ENCODE peak calls at places on chromosomes 2 and 18, in four cellular contexts. One of them, this sample, is unnamed.
A peak's percentile ranks its signal among the peaks of the same experiment; 100 is the strongest.

GRCh38 chr2:111982822-111983221 is 72.2 kb upstream of the TMEM87B start:
- DNase-seq in WTC11: no peak
- DNase-seq in brain microvascular endothelial cell: no peak
- DNase-seq in choroid plexus epithelial cell: no peak
- DNase-seq in this sample: no peak

GRCh38 chr2:168119519-168120141 is 127.8 kb downstream of the STK39 start:
- DNase-seq in WTC11: no peak
- DNase-seq in brain microvascular endothelial cell: peak; percentile 69
- DNase-seq in choroid plexus epithelial cell: peak; percentile 90
- DNase-seq in this sample: peak; percentile 65

GRCh38 chr2:108896741-108897140 is 92.3 kb downstream of the EDAR start:
- DNase-seq in WTC11: no peak
- DNase-seq in brain microvascular endothelial cell: no peak
- DNase-seq in choroid plexus epithelial cell: no peak
- DNase-seq in this sample: no peak

GRCh38 chr18:34947711-34948125 is 93.5 kb upstream of the MAPRE2 start:
- DNase-seq in WTC11: no peak
- DNase-seq in brain microvascular endothelial cell: peak; percentile 46
- DNase-seq in choroid plexus epithelial cell: peak; percentile 81
- DNase-seq in this sample: peak; percentile 33

GRCh38 chr2:69734858-69735574 is 6.9 kb upstream of the ANXA4 start:
- DNase-seq in WTC11: no peak
- DNase-seq in brain microvascular endothelial cell: no peak
- DNase-seq in choroid plexus epithelial cell: no peak
- DNase-seq in this sample: no peak

GRCh38 chr18:28039078-28039477 is 137.9 kb downstream of the CDH2 start:
- DNase-seq in WTC11: no peak
- DNase-seq in brain microvascular endothelial cell: peak; percentile 80
- DNase-seq in choroid plexus epithelial cell: peak; percentile 63
- DNase-seq in this sample: peak; percentile 54

GRCh38 chr2:104690255-104690999 is 163.5 kb upstream of the POU3F3 start:
- DNase-seq in WTC11: no peak
- DNase-seq in brain microvascular endothelial cell: no peak
- DNase-seq in choroid plexus epithelial cell: no peak
- DNase-seq in this sample: no peak

GRCh38 chr2:3639015-3639630 is 18.9 kb upstream of the ALLC start:
- DNase-seq in WTC11: no peak
- DNase-seq in brain microvascular endothelial cell: no peak
- DNase-seq in choroid plexus epithelial cell: no peak
- DNase-seq in this sample: no peak

GRCh38 chr2:219475697-219476604 is 22.7 kb upstream of the GMPPA start:
- DNase-seq in WTC11: peak; percentile 86
- DNase-seq in brain microvascular endothelial cell: peak; percentile 51
- DNase-seq in choroid plexus epithelial cell: peak; percentile 61
- DNase-seq in this sample: peak; percentile 67

GRCh38 chr18:41842886-41843285 is 112.1 kb upstream of the PIK3C3 start:
- DNase-seq in WTC11: no peak
- DNase-seq in brain microvascular endothelial cell: no peak
- DNase-seq in choroid plexus epithelial cell: peak; percentile 23
- DNase-seq in this sample: peak; percentile 62

GRCh38 chr18:34867520-34867919 is 157.4 kb downstream of the DTNA start:
- DNase-seq in WTC11: peak; percentile 61
- DNase-seq in brain microvascular endothelial cell: peak; percentile 3
- DNase-seq in choroid plexus epithelial cell: no peak
- DNase-seq in this sample: no peak

GRCh38 chr18:39037925-39038324 is 1472.3 kb upstream of the CELF4 start:
- DNase-seq in WTC11: no peak
- DNase-seq in brain microvascular endothelial cell: no peak
- DNase-seq in choroid plexus epithelial cell: no peak
- DNase-seq in this sample: no peak

GRCh38 chr2:10221976-10222870 is 80.5 kb upstream of the HPCAL1 start:
- DNase-seq in WTC11: no peak
- DNase-seq in brain microvascular endothelial cell: no peak
- DNase-seq in choroid plexus epithelial cell: no peak
- DNase-seq in this sample: no peak

GRCh38 chr2:241156997-241157441 is 6.8 kb downstream of the PPP1R7 start:
- DNase-seq in WTC11: no peak
- DNase-seq in brain microvascular endothelial cell: no peak
- DNase-seq in choroid plexus epithelial cell: no peak
- DNase-seq in this sample: no peak

GRCh38 chr2:122663737-122664136 is 908.3 kb downstream of the TSN start:
- DNase-seq in WTC11: no peak
- DNase-seq in brain microvascular endothelial cell: no peak
- DNase-seq in choroid plexus epithelial cell: no peak
- DNase-seq in this sample: no peak

GRCh38 chr18:74623047-74623816 is 25.6 kb downstream of the ZNF407 start:
- DNase-seq in WTC11: no peak
- DNase-seq in brain microvascular endothelial cell: no peak
- DNase-seq in choroid plexus epithelial cell: peak; percentile 63
- DNase-seq in this sample: peak; percentile 10
- TF ChIP-seq CTCF in WTC11: no peak
- TF ChIP-seq CTCF in brain microvascular endothelial cell: peak; percentile 68
- TF ChIP-seq CTCF in choroid plexus epithelial cell: peak; percentile 76
- TF ChIP-seq CTCF in this sample: no peak

DNA sequence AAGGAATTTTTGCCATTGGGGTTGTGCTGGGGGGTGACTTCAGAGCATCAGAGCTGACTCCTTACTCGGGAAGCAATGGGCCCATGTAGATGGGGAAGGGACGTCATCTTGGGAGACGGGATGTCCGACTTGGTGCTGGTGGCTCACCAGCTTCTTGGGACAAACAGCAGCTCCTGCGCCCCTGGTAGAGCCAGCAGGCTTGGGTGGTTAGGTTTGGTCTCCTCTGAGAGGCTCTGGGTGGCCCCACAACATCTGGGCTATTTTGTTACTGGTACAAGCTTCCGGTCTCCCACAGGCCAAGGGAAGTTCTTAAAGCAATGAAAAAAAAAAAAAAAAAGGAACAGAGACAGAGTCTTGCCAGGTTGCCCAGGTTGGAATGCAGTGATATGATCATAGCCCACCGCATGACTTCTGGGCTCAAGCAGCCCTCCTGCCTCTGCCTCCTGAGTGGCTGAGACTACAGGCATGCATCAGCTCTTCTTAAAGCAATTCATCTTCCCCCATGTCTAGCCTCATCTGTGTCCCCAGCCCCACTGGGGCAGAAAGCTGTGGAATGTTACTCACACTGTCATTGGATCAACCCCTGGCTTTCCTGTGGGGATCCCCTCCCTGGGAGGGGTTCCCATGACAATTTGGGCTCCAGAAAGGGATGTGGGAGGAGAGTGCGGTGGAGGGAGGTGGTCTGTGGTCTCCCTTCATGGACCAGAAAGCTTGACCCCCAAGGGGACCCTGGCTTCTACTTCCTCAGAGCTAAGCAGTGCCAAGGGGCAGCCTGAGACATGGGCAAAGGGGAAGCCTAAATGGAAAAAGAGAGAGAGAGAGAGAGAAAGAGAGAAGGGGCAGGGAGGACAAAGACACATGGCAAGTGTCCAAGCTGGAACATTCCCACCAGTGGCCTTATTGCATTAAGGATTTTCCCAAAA is 1.5 kb downstream of the NGEF start:
- DNase-seq in WTC11: no peak
- DNase-seq in brain microvascular endothelial cell: no peak
- DNase-seq in choroid plexus epithelial cell: no peak
- DNase-seq in this sample: no peak
- TF ChIP-seq CTCF in WTC11: no peak
- TF ChIP-seq CTCF in brain microvascular endothelial cell: no peak
- TF ChIP-seq CTCF in choroid plexus epithelial cell: no peak
- TF ChIP-seq CTCF in this sample: no peak

GRCh38 chr18:79486356-79487197 is 90.8 kb downstream of the NFATC1 start:
- DNase-seq in WTC11: no peak
- DNase-seq in brain microvascular endothelial cell: no peak
- DNase-seq in choroid plexus epithelial cell: no peak
- DNase-seq in this sample: no peak
- TF ChIP-seq CTCF in WTC11: no peak
- TF ChIP-seq CTCF in brain microvascular endothelial cell: no peak
- TF ChIP-seq CTCF in choroid plexus epithelial cell: no peak
- TF ChIP-seq CTCF in this sample: no peak

GRCh38 chr2:180614776-180615175 is 365.6 kb upstream of the UBE2E3 start:
- DNase-seq in WTC11: no peak
- DNase-seq in brain microvascular endothelial cell: no peak
- DNase-seq in choroid plexus epithelial cell: no peak
- DNase-seq in this sample: no peak
- TF ChIP-seq CTCF in WTC11: no peak
- TF ChIP-seq CTCF in brain microvascular endothelial cell: no peak
- TF ChIP-seq CTCF in choroid plexus epithelial cell: no peak
- TF ChIP-seq CTCF in this sample: no peak

DNA sequence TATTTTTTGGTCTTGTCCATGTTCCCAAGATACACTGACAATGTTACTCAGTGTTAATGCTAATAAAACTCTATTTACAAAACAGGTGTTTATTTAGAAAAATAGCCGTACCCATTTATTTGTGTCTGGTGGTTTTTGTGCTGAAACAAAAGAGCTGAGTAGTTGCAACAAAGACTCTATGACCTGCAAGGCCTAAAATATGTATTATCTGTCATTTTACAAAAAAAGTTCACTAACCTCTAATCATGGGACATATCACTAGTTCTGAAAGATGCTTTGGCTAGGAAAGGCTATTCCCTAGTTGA is 59.2 kb upstream of the SLC25A52 start:
- DNase-seq in WTC11: no peak
- DNase-seq in brain microvascular endothelial cell: no peak
- DNase-seq in choroid plexus epithelial cell: no peak
- DNase-seq in this sample: no peak
- TF ChIP-seq CTCF in WTC11: no peak
- TF ChIP-seq CTCF in brain microvascular endothelial cell: no peak
- TF ChIP-seq CTCF in choroid plexus epithelial cell: no peak
- TF ChIP-seq CTCF in this sample: no peak

DNA sequence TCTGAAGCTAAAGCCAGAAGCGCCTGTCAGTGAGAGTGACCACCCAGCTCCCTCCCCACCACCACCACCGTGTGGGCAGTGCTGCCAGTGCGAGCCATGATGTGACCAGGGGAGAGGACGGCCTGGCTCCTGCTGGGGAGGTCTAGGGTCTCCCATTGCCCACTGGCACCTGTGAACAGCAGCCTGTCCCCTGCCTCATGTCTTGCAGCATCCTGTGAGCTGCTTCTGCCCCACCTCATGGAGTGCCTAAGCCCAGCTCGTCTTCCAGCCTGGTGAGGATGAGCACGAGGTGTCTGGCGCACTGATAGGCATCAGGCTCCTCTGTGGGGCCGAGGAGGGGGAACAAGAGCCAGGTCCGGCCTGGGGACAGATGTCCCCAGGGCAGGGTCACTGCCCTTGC is 61.4 kb downstream of the FAM168B start:
- DNase-seq in WTC11: no peak
- DNase-seq in brain microvascular endothelial cell: no peak
- DNase-seq in choroid plexus epithelial cell: no peak
- DNase-seq in this sample: no peak
- TF ChIP-seq CTCF in WTC11: no peak
- TF ChIP-seq CTCF in brain microvascular endothelial cell: no peak
- TF ChIP-seq CTCF in choroid plexus epithelial cell: no peak
- TF ChIP-seq CTCF in this sample: no peak

DNA sequence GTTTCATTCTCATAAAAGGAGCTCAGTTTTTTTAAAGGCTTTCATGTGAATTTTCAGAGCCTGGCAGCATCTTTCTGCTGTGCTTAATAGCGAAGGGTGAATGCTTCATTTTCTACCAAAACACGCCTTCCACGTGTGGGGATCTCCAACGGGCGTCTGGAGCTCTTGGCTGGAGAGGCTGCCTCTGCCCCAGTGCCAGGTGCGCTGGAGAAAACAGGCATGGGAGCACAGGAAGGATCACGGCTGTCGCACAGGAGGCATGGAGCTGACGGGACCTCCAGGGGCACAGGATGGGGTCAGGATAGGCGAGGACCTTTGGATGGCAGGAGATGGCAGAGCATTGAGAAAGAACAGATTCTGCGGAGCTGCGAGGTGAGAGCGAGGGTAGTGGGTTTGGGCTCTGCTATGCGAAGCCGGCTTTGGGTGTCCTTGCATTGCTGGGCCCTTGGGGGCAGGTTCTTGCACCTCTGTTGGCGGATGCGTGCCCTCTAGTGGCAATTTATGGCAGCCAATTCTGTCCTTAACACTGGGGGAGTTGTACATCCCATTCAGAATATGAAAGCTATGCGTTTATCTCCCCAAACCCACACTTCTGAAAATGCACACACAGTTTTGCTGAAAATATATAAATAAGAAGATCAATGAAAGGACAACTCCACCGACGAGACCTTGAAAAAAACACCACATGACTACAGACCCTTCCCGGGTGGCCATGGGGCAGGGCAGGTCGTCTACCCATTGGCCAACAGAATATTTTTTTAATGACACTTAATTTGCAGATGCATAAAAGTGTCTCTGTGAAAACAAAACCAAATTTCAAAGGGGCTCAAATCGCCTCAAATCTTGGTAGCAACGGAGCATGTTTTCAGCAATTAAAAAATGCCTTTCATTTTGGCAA is 90.4 kb upstream of the SLC35G4 start:
- DNase-seq in WTC11: peak; percentile 87
- DNase-seq in brain microvascular endothelial cell: peak; percentile 47
- DNase-seq in choroid plexus epithelial cell: peak; percentile 81
- DNase-seq in this sample: peak; percentile 67
- TF ChIP-seq CTCF in WTC11: peak; percentile 61
- TF ChIP-seq CTCF in brain microvascular endothelial cell: peak; percentile 91
- TF ChIP-seq CTCF in choroid plexus epithelial cell: peak; percentile 88
- TF ChIP-seq CTCF in this sample: peak; percentile 60

GRCh38 chr18:37847544-37847943 is 281.9 kb upstream of the CELF4 start:
- DNase-seq in WTC11: no peak
- DNase-seq in brain microvascular endothelial cell: no peak
- DNase-seq in choroid plexus epithelial cell: no peak
- DNase-seq in this sample: no peak

GRCh38 chr18:37846996-37847395 is 281.4 kb upstream of the CELF4 start:
- DNase-seq in WTC11: no peak
- DNase-seq in brain microvascular endothelial cell: no peak
- DNase-seq in choroid plexus epithelial cell: no peak
- DNase-seq in this sample: no peak

GRCh38 chr18:37844209-37844970 is 278.8 kb upstream of the CELF4 start:
- DNase-seq in WTC11: no peak
- DNase-seq in brain microvascular endothelial cell: no peak
- DNase-seq in choroid plexus epithelial cell: no peak
- DNase-seq in this sample: no peak

DNA sequence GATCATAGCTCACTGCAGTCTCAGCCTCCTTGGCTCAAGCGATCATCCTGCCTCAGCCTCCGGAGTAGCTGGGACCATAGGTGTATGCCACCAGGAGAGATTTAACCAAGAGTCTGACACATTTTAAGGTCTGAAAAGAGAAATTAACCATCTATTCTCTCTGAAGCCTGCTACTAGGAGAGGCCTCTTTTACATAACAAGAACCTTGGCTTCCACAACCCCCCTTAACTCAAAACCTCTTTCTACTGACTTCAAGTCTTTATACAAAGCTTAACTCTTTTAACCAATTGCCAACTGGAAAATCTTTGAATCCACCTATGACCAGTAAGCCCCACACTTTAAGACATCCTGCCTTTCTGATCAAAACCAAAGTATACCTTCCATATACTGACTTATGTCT is 279.9 kb upstream of the CELF4 start:
- DNase-seq in WTC11: no peak
- DNase-seq in brain microvascular endothelial cell: no peak
- DNase-seq in choroid plexus epithelial cell: no peak
- DNase-seq in this sample: no peak
- TF ChIP-seq CTCF in WTC11: no peak
- TF ChIP-seq CTCF in brain microvascular endothelial cell: no peak
- TF ChIP-seq CTCF in choroid plexus epithelial cell: no peak
- TF ChIP-seq CTCF in this sample: no peak

This sample was measured in MCF 10A.